ENCODE peak calls at places on chromosomes 13 and 19, in six cellular contexts. One of them, this sample, is unnamed.

GRCh38 chr13:109790071-109790470 is 3.7 kb upstream of the IRS2 start:
- DNase-seq in CD8-positive, alpha-beta T cell: no peak
- DNase-seq in AG04449: no peak
- DNase-seq in neural progenitor cell: no peak
- DNase-seq in cardiac fibroblast: no peak
- DNase-seq in ovary: no peak
- DNase-seq in this sample: no peak

GRCh38 chr19:29546583-29547190 is 20.9 kb downstream of the VSTM2B start:
- DNase-seq in neural progenitor cell: no peak
- DNase-seq in CD8-positive, alpha-beta T cell: no peak
- DNase-seq in ovary: no peak
- DNase-seq in cardiac fibroblast: no peak
- DNase-seq in AG04449: no peak
- DNase-seq in this sample: no peak

GRCh38 chr19:16594131-16594586 is 21.9 kb upstream of the SLC35E1 start:
- DNase-seq in AG04449: no peak
- DNase-seq in neural progenitor cell: no peak
- DNase-seq in CD8-positive, alpha-beta T cell: peak
- DNase-seq in cardiac fibroblast: no peak
- DNase-seq in ovary: no peak
- DNase-seq in this sample: no peak

GRCh38 chr13:110185696-110186095 is 121.3 kb downstream of the COL4A1 start:
- DNase-seq in neural progenitor cell: no peak
- DNase-seq in CD8-positive, alpha-beta T cell: no peak
- DNase-seq in AG04449: peak
- DNase-seq in ovary: no peak
- DNase-seq in cardiac fibroblast: no peak
- DNase-seq in this sample: no peak

GRCh38 chr13:27211271-27211670 is 39.7 kb upstream of the USP12 start:
- DNase-seq in CD8-positive, alpha-beta T cell: no peak
- DNase-seq in ovary: no peak
- DNase-seq in neural progenitor cell: no peak
- DNase-seq in cardiac fibroblast: no peak
- DNase-seq in AG04449: no peak
- DNase-seq in this sample: no peak

GRCh38 chr19:23062921-23063320 is 53.9 kb upstream of the ZNF730 start:
- DNase-seq in AG04449: no peak
- DNase-seq in ovary: no peak
- DNase-seq in CD8-positive, alpha-beta T cell: no peak
- DNase-seq in cardiac fibroblast: no peak
- DNase-seq in neural progenitor cell: no peak
- DNase-seq in this sample: no peak

GRCh38 chr19:1027020-1027952 is 878 bp downstream of the CNN2 start:
- DNase-seq in CD8-positive, alpha-beta T cell: peak
- DNase-seq in cardiac fibroblast: peak
- DNase-seq in ovary: no peak
- DNase-seq in neural progenitor cell: peak
- DNase-seq in AG04449: no peak
- DNase-seq in this sample: peak

GRCh38 chr19:51572415-51572814 is 1.3 kb downstream of the ZNF175 start:
- DNase-seq in AG04449: no peak
- DNase-seq in cardiac fibroblast: peak
- DNase-seq in CD8-positive, alpha-beta T cell: no peak
- DNase-seq in ovary: no peak
- DNase-seq in neural progenitor cell: no peak
- DNase-seq in this sample: peak

GRCh38 chr19:2528543-2529173 is 52.7 kb downstream of the GADD45B start:
- DNase-seq in AG04449: no peak
- DNase-seq in CD8-positive, alpha-beta T cell: no peak
- DNase-seq in ovary: no peak
- DNase-seq in cardiac fibroblast: no peak
- DNase-seq in neural progenitor cell: no peak
- DNase-seq in this sample: no peak

GRCh38 chr13:38879278-38879677 is 111.4 kb downstream of the STOML3 start:
- DNase-seq in CD8-positive, alpha-beta T cell: no peak
- DNase-seq in ovary: no peak
- DNase-seq in neural progenitor cell: no peak
- DNase-seq in cardiac fibroblast: no peak
- DNase-seq in AG04449: no peak
- DNase-seq in this sample: no peak

GRCh38 chr13:65595881-65596280 is 1634.3 kb downstream of the PCDH9 start:
- DNase-seq in neural progenitor cell: no peak
- DNase-seq in AG04449: no peak
- DNase-seq in ovary: no peak
- DNase-seq in cardiac fibroblast: peak
- DNase-seq in CD8-positive, alpha-beta T cell: no peak
- DNase-seq in this sample: peak

GRCh38 chr13:108609353-108609752 is 20.1 kb upstream of the MYO16 start:
- DNase-seq in cardiac fibroblast: peak
- DNase-seq in CD8-positive, alpha-beta T cell: no peak
- DNase-seq in ovary: no peak
- DNase-seq in neural progenitor cell: peak
- DNase-seq in AG04449: peak
- DNase-seq in this sample: peak

GRCh38 chr19:54415208-54415900 is at the start of gene TTYH1:
- DNase-seq in CD8-positive, alpha-beta T cell: peak
- DNase-seq in AG04449: no peak
- DNase-seq in ovary: no peak
- DNase-seq in cardiac fibroblast: no peak
- DNase-seq in neural progenitor cell: peak
- DNase-seq in this sample: no peak

GRCh38 chr19:31483226-31483857 is 134.1 kb upstream of the TSHZ3 start:
- DNase-seq in ovary: no peak
- DNase-seq in cardiac fibroblast: no peak
- DNase-seq in CD8-positive, alpha-beta T cell: no peak
- DNase-seq in AG04449: no peak
- DNase-seq in neural progenitor cell: no peak
- DNase-seq in this sample: no peak

GRCh38 chr13:35349673-35350278 is 126.7 kb downstream of the MAB21L1 start:
- DNase-seq in ovary: no peak
- DNase-seq in CD8-positive, alpha-beta T cell: no peak
- DNase-seq in AG04449: no peak
- DNase-seq in neural progenitor cell: no peak
- DNase-seq in cardiac fibroblast: peak
- DNase-seq in this sample: peak

GRCh38 chr13:51933466-51934058 is 71.8 kb downstream of the CCDC70 start:
- DNase-seq in ovary: no peak
- DNase-seq in CD8-positive, alpha-beta T cell: no peak
- DNase-seq in AG04449: no peak
- DNase-seq in neural progenitor cell: no peak
- DNase-seq in cardiac fibroblast: no peak
- DNase-seq in this sample: no peak

GRCh38 chr19:55407625-55408319 is at the start of gene UBE2S:
- DNase-seq in ovary: peak
- DNase-seq in neural progenitor cell: peak
- DNase-seq in cardiac fibroblast: peak
- DNase-seq in CD8-positive, alpha-beta T cell: peak
- DNase-seq in AG04449: peak
- DNase-seq in this sample: peak

GRCh38 chr13:99847318-99847750 is 124.2 kb downstream of the ZIC5 start:
- DNase-seq in CD8-positive, alpha-beta T cell: no peak
- DNase-seq in cardiac fibroblast: no peak
- DNase-seq in AG04449: no peak
- DNase-seq in neural progenitor cell: no peak
- DNase-seq in ovary: no peak
- DNase-seq in this sample: no peak

GRCh38 chr13:41286370-41286769 is 23.0 kb upstream of the MTRF1 start:
- DNase-seq in AG04449: no peak
- DNase-seq in CD8-positive, alpha-beta T cell: no peak
- DNase-seq in cardiac fibroblast: no peak
- DNase-seq in neural progenitor cell: no peak
- DNase-seq in ovary: no peak
- DNase-seq in this sample: no peak

GRCh38 chr13:31172535-31172934 is 10.8 kb upstream of the HSPH1 start:
- DNase-seq in CD8-positive, alpha-beta T cell: no peak
- DNase-seq in cardiac fibroblast: peak
- DNase-seq in AG04449: peak
- DNase-seq in neural progenitor cell: no peak
- DNase-seq in ovary: no peak
- DNase-seq in this sample: peak

GRCh38 chr19:9885077-9885552 is 50.0 kb downstream of the PIN1 start:
- DNase-seq in AG04449: no peak
- DNase-seq in CD8-positive, alpha-beta T cell: no peak
- DNase-seq in cardiac fibroblast: peak
- DNase-seq in neural progenitor cell: no peak
- DNase-seq in ovary: no peak
- DNase-seq in this sample: peak

GRCh38 chr19:2867025-2867991 is at the start of gene ZNF556:
- DNase-seq in AG04449: no peak
- DNase-seq in ovary: peak
- DNase-seq in cardiac fibroblast: no peak
- DNase-seq in CD8-positive, alpha-beta T cell: no peak
- DNase-seq in neural progenitor cell: no peak
- DNase-seq in this sample: no peak

DNA sequence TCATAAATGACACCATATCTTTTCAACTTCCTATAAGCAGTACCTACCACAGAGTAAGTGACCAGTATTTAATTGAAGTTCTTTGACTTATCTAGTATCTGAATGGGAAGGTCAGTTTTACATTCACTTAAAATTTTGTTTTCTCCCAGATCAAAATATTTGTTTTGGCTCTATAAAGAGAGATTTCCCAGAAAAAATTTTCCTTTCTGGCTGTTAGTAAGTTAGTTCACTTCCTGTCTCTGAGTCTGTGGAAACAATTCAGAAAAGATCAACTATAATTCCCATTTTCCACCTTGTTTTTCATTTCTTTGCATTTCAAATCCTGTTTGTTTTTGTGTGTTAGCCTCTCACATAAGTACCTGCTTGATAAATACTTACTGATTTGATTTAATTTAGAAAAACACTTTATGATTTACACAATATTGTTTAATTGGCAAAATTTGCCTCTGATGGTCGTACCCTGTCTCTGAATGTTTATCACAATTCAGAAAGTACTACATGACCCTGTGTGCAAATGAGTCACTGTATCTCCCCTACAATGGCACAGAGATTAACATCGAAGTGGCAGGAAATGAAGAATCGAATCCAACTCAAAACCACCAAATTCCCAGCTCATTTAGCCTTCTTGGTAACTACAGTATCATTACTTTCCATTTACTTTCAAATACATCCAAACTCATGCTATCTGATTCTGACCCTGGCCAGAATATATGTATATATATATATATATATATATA is 15.4 kb upstream of the MED4 start:
- DNase-seq in cardiac fibroblast: peak
- DNase-seq in neural progenitor cell: no peak
- DNase-seq in AG04449: no peak
- DNase-seq in ovary: no peak
- DNase-seq in CD8-positive, alpha-beta T cell: no peak
- DNase-seq in this sample: peak
- H3K4me3 ChIP-seq in cardiac fibroblast: no peak
- H3K4me3 ChIP-seq in neural progenitor cell: no peak
- H3K4me3 ChIP-seq in AG04449: no peak
- H3K4me3 ChIP-seq in ovary: no peak
- H3K4me3 ChIP-seq in CD8-positive, alpha-beta T cell: no peak
- H3K4me3 ChIP-seq in this sample: no peak

DNA sequence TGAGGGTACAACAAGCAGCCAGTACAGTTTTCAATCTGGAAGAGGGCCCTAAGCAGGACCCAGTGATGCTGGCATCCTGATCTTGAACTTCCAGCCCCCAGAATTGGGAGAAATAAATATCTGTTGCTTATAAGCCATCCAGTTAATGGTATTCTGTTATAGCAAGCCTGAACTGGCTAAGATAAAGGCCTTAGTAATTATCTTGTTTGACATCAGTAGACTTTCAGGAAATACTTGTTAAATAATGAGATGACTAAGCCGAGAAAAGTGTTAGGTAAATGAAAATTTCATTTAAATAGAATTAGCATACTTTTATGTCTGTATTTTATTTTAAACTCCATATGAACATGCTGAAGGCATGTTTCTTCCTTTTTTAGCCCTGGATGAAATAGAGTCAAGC is 188.2 kb downstream of the OLFM4 start:
- DNase-seq in ovary: no peak
- DNase-seq in neural progenitor cell: no peak
- DNase-seq in CD8-positive, alpha-beta T cell: no peak
- DNase-seq in AG04449: no peak
- DNase-seq in cardiac fibroblast: no peak
- DNase-seq in this sample: no peak
- TF ChIP-seq CTCF in ovary: no peak
- TF ChIP-seq CTCF in neural progenitor cell: no peak
- TF ChIP-seq CTCF in CD8-positive, alpha-beta T cell: no peak
- TF ChIP-seq CTCF in AG04449: no peak
- TF ChIP-seq CTCF in cardiac fibroblast: no peak
- TF ChIP-seq CTCF in this sample: no peak

GRCh38 chr19:38218204-38218603 is 5.8 kb downstream of the DPF1 start:
- DNase-seq in CD8-positive, alpha-beta T cell: no peak
- DNase-seq in neural progenitor cell: no peak
- DNase-seq in ovary: no peak
- DNase-seq in AG04449: no peak
- DNase-seq in cardiac fibroblast: no peak
- DNase-seq in this sample: no peak
- H3K4me3 ChIP-seq in CD8-positive, alpha-beta T cell: no peak
- H3K4me3 ChIP-seq in neural progenitor cell: no peak
- H3K4me3 ChIP-seq in ovary: no peak
- H3K4me3 ChIP-seq in AG04449: no peak
- H3K4me3 ChIP-seq in cardiac fibroblast: no peak
- H3K4me3 ChIP-seq in this sample: no peak

GRCh38 chr13:23628250-23628649 is 58.0 kb downstream of the TNFRSF19 start:
- DNase-seq in AG04449: no peak
- DNase-seq in ovary: no peak
- DNase-seq in neural progenitor cell: no peak
- DNase-seq in CD8-positive, alpha-beta T cell: no peak
- DNase-seq in cardiac fibroblast: no peak
- DNase-seq in this sample: no peak
- TF ChIP-seq CTCF in AG04449: no peak
- TF ChIP-seq CTCF in ovary: no peak
- TF ChIP-seq CTCF in neural progenitor cell: peak
- TF ChIP-seq CTCF in CD8-positive, alpha-beta T cell: no peak
- TF ChIP-seq CTCF in cardiac fibroblast: peak
- TF ChIP-seq CTCF in this sample: no peak

GRCh38 chr19:15457701-15458484 is 6.5 kb downstream of the RASAL3 start:
- DNase-seq in AG04449: no peak
- DNase-seq in CD8-positive, alpha-beta T cell: no peak
- DNase-seq in ovary: no peak
- DNase-seq in cardiac fibroblast: no peak
- DNase-seq in neural progenitor cell: no peak
- DNase-seq in this sample: no peak
- H3K4me3 ChIP-seq in AG04449: no peak
- H3K4me3 ChIP-seq in CD8-positive, alpha-beta T cell: no peak
- H3K4me3 ChIP-seq in ovary: no peak
- H3K4me3 ChIP-seq in cardiac fibroblast: no peak
- H3K4me3 ChIP-seq in neural progenitor cell: peak
- H3K4me3 ChIP-seq in this sample: no peak

DNA sequence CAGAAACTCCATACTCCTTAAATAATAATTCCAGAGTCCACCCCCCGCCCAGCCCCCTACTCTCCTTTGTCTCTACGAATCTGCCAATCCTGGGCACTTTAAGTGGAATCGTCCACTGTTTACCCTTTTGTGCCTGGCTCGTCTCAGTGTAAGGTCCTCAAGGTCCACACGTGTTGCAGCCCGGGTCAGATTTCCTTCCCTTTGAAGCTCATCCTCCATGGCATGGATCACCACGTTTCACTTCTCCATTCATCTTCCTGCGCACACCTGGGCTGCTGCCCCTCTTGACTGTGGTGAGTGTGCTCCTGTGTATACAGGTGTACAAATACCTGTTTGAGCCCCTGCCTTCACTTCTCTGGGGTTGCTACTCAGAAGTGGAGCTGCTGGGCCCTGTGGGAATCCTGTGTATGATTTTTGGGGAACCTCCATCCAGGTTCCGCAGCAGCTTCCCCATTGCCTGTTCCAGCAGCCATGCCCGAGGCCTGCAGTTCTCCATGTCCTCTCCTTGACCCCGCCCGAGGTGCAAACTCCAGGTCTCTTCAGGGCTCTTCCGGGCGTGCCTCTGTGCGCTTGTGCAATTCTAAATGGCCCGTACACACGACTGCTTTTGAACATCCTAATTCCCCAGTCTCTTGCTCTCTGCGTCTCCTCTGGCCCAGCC is 52.2 kb downstream of the SLC7A9 start:
- DNase-seq in neural progenitor cell: no peak
- DNase-seq in CD8-positive, alpha-beta T cell: no peak
- DNase-seq in cardiac fibroblast: no peak
- DNase-seq in ovary: no peak
- DNase-seq in AG04449: no peak
- DNase-seq in this sample: no peak
- TF ChIP-seq CTCF in neural progenitor cell: no peak
- TF ChIP-seq CTCF in CD8-positive, alpha-beta T cell: no peak
- TF ChIP-seq CTCF in cardiac fibroblast: no peak
- TF ChIP-seq CTCF in ovary: no peak
- TF ChIP-seq CTCF in AG04449: no peak
- TF ChIP-seq CTCF in this sample: no peak

This sample was measured in fibroblast of the aortic adventitia.